ENCODE peak calls at places on chromosomes 6 and 20, in five cellular contexts. U is transverse colon; C is activated gamma-delta T cell treated with anti-CD3 and anti-CD28 coated beads, Interleukin-2, amount 50 U/mL, for 16 hours; S is fibroblast of the conjunctiva; Q is naive B cell. P is an unnamed sample.

GRCh38 chr6:160837146-160837545 is 135.1 kb downstream of the PLG start:
- DNase-seq in S (no peak), U (no peak), Q (no peak), C (no peak), P (no peak)

GRCh38 chr6:36052092-36052491 is 24.5 kb downstream of the MAPK14 start:
- DNase-seq in C (no peak), S (peak; percentile 30), U (no peak), Q (no peak), P (no peak)

GRCh38 chr6:71139249-71139648 is 149.4 kb upstream of the OGFRL1 start:
- DNase-seq in C (no peak), S (no peak), Q (no peak), U (no peak), P (no peak)

GRCh38 chr6:42704251-42704936 is 18.0 kb downstream of the PRPH2 start:
- DNase-seq in C (no peak), U (peak; percentile 18), Q (no peak), S (no peak), P (no peak)

GRCh38 chr20:7151666-7152065 is 384.2 kb downstream of the BMP2 start:
- DNase-seq in Q (no peak), U (no peak), S (no peak), C (no peak), P (no peak)

GRCh38 chr6:105310371-105310770 is 92.5 kb downstream of the PREP start:
- DNase-seq in U (peak; percentile 57), S (no peak), C (no peak), Q (no peak), P (no peak)

GRCh38 chr6:32132110-32132509 is 2.0 kb upstream of the FKBPL start:
- DNase-seq in U (no peak), Q (no peak), S (no peak), C (no peak), P (no peak)

GRCh38 chr6:50714487-50715379 is 1.4 kb downstream of the TFAP2D start:
- DNase-seq in C (no peak), Q (no peak), U (no peak), S (no peak), P (no peak)

GRCh38 chr6:26304213-26305096 is 60.5 kb upstream of the BTN3A2 start:
- DNase-seq in Q (peak; percentile 64), U (peak; percentile 32), C (no peak), S (peak; percentile 92), P (peak; percentile 40)

GRCh38 chr20:58306421-58307261 is 2.9 kb upstream of the RAB22A start:
- DNase-seq in Q (peak; percentile 90), S (no peak), U (peak; percentile 46), C (peak; percentile 68), P (peak; percentile 46)

GRCh38 chr6:139313229-139313628 is 21.4 kb upstream of the TXLNB start:
- DNase-seq in Q (no peak), U (no peak), C (no peak), S (no peak), P (no peak)

GRCh38 chr6:110703906-110704594 is 111.2 kb downstream of the CDK19 start:
- DNase-seq in U (no peak), S (no peak), Q (no peak), C (no peak), P (no peak)

GRCh38 chr6:110398778-110399177 is 16.6 kb downstream of the DDO start:
- DNase-seq in S (no peak), Q (no peak), U (no peak), C (no peak), P (no peak)

GRCh38 chr20:50460608-50461268 is 49.4 kb upstream of the PTPN1 start:
- DNase-seq in S (no peak), Q (peak; percentile 65), C (peak; percentile 74), U (peak; percentile 92), P (peak; percentile 81)

GRCh38 chr6:163970846-163971564 is 556.5 kb downstream of the QKI start:
- DNase-seq in U (no peak), Q (no peak), C (no peak), S (no peak), P (no peak)

GRCh38 chr20:62595491-62595890 is 46.8 kb upstream of the SLCO4A1 start:
- DNase-seq in Q (no peak), S (peak; percentile 13), C (no peak), U (peak; percentile 61), P (no peak)

GRCh38 chr20:32467506-32468312 is 109.6 kb downstream of the ASXL1 start:
- DNase-seq in S (no peak), U (peak; percentile 82), C (no peak), Q (no peak), P (no peak)

GRCh38 chr20:51221791-51222408 is 199.0 kb upstream of the KCNG1 start:
- DNase-seq in S (peak; percentile 85), Q (no peak), C (no peak), U (peak; percentile 39), P (no peak)

P was measured in GM10248.